ENCODE peak calls at places on chromosomes 7 and 10, in six cellular contexts. R, E, U, F, Z and M are unnamed samples.
A peak's percentile ranks its signal among the peaks of the same experiment; 100 is the strongest.

GRCh38 chr10:131277969-131278368 is 33.6 kb downstream of the TCERG1L start:
- DNase-seq in R (no peak), E (no peak), U (no peak), F (no peak), Z (no peak), M (no peak)

GRCh38 chr7:18974803-18975202 is 142.6 kb downstream of the TWIST1 start:
- DNase-seq in R (no peak), E (no peak), U (no peak), F (peak; percentile 68), Z (no peak), M (peak; percentile 33)

GRCh38 chr10:59991117-59991516 is 84.8 kb upstream of the CCDC6 start:
- DNase-seq in R (no peak), E (no peak), U (no peak), F (no peak), Z (no peak), M (no peak)

GRCh38 chr10:108424656-108425055 is 1260.2 kb upstream of the SORCS1 start:
- DNase-seq in R (no peak), E (no peak), U (no peak), F (peak; percentile 46), Z (no peak), M (peak; percentile 31)

GRCh38 chr7:116401711-116402110 is 97.8 kb upstream of the CAV2 start:
- DNase-seq in R (no peak), E (no peak), U (no peak), F (no peak), Z (no peak), M (no peak)

GRCh38 chr10:3278771-3279170 is 106.2 kb upstream of the PITRM1 start:
- DNase-seq in R (no peak), E (no peak), U (no peak), F (no peak), Z (no peak), M (no peak)

GRCh38 chr7:36021917-36022550 is 131.0 kb upstream of the EEPD1 start:
- DNase-seq in R (no peak), E (no peak), U (no peak), F (no peak), Z (no peak), M (peak; percentile 81)

GRCh38 chr7:74637745-74638144 is 19.8 kb upstream of the GTF2I start:
- DNase-seq in R (no peak), E (no peak), U (no peak), F (no peak), Z (no peak), M (no peak)

GRCh38 chr10:82742478-82742877 is 867.5 kb downstream of the NRG3 start:
- DNase-seq in R (no peak), E (no peak), U (no peak), F (peak; percentile 93), Z (no peak), M (peak; percentile 86)

GRCh38 chr7:36906956-36907355 is 182.7 kb upstream of the AOAH start:
- DNase-seq in R (no peak), E (no peak), U (no peak), F (no peak), Z (no peak), M (no peak)

GRCh38 chr10:47299989-47300931 is at the start of gene GDF10:
- DNase-seq in R (no peak), E (no peak), U (no peak), F (no peak), Z (peak; percentile 88), M (peak; percentile 50)

GRCh38 chr10:94571528-94571927 is 25.9 kb downstream of the HELLS start:
- DNase-seq in R (no peak), E (no peak), U (no peak), F (no peak), Z (no peak), M (no peak)

GRCh38 chr7:26944486-26944885 is 80.1 kb upstream of the SKAP2 start:
- DNase-seq in R (no peak), E (no peak), U (no peak), F (no peak), Z (no peak), M (no peak)

GRCh38 chr10:62108768-62109430 is 159.7 kb downstream of the RTKN2 start:
- DNase-seq in R (no peak), E (no peak), U (no peak), F (no peak), Z (no peak), M (no peak)

GRCh38 chr10:114694735-114695134 is 36.7 kb upstream of the ABLIM1 start:
- DNase-seq in R (no peak), E (no peak), U (peak; percentile 4), F (no peak), Z (no peak), M (peak; percentile 49)

GRCh38 chr7:21902240-21902639 is 43.5 kb downstream of the CDCA7L start:
- DNase-seq in R (no peak), E (no peak), U (no peak), F (no peak), Z (no peak), M (no peak)

GRCh38 chr7:39554583-39555140 is 11.5 kb upstream of the YAE1 start:
- DNase-seq in R (no peak), E (no peak), U (no peak), F (no peak), Z (no peak), M (peak; percentile 29)

GRCh38 chr10:22712959-22713852 is 1.2 kb downstream of the PIP4K2A start:
- DNase-seq in R (peak; percentile 33), E (no peak), U (no peak), F (peak; percentile 31), Z (no peak), M (peak; percentile 55)

GRCh38 chr7:105587899-105588690 is 6.8 kb upstream of the EFCAB10 start:
- DNase-seq in R (peak; percentile 12), E (no peak), U (no peak), F (no peak), Z (no peak), M (peak; percentile 12)

GRCh38 chr10:31942892-31943291 is 14.3 kb upstream of the ARHGAP12 start:
- DNase-seq in R (no peak), E (no peak), U (no peak), F (no peak), Z (no peak), M (no peak)

GRCh38 chr10:2928219-2928840 is 139.0 kb upstream of the PFKP start:
- DNase-seq in R (peak; percentile 86), E (peak; percentile 53), U (peak; percentile 8), F (peak; percentile 53), Z (no peak), M (peak; percentile 83)

GRCh38 chr7:17725761-17726160 is 214.5 kb downstream of the SNX13 start:
- DNase-seq in R (no peak), E (no peak), U (no peak), F (no peak), Z (no peak), M (no peak)

GRCh38 chr10:126669188-126669587 is 1.3 kb downstream of the C10orf90 start:
- DNase-seq in R (no peak), E (no peak), U (no peak), F (no peak), Z (no peak), M (no peak)

GRCh38 chr7:155576416-155576815 is 30.1 kb upstream of the CNPY1 start:
- DNase-seq in R (no peak), E (no peak), U (no peak), F (no peak), Z (peak; percentile 87), M (no peak)

GRCh38 chr7:118218413-118219156 is 5.9 kb upstream of the ANKRD7 start:
- DNase-seq in R (no peak), E (no peak), U (no peak), F (no peak), Z (no peak), M (no peak)